ENCODE peak calls at places on chromosomes 7 and 10, in six cellular contexts. C is body of pancreas, L is IMR-90, M is transverse colon, V is sigmoid colon, T is heart left ventricle. W is an unnamed sample. For H3K4me1, the result is how much of the 10 kb centered on the place peaks cover.

GRCh38 chr7:2734761-2735571 is 47.0 kb downstream of the AMZ1 start:
- DNase-seq in C (peak), L (no peak), M (peak), V (peak), T (peak), W (peak)

GRCh38 chr10:33036670-33037069 is 78.6 kb upstream of the ITGB1 start:
- DNase-seq in C (no peak), L (no peak), M (no peak), V (no peak), T (no peak), W (no peak)

GRCh38 chr7:80244206-80244956 is 109.8 kb downstream of the GNAI1 start:
- DNase-seq in C (no peak), L (peak), M (no peak), V (no peak), T (no peak), W (no peak)

GRCh38 chr7:20598479-20599419 is 16.7 kb upstream of the ABCB5 start:
- DNase-seq in C (no peak), L (peak), M (no peak), V (no peak), T (no peak), W (no peak)

GRCh38 chr10:71750124-71750841 is 23.0 kb downstream of the VSIR start:
- DNase-seq in C (no peak), L (no peak), M (no peak), V (no peak), T (peak), W (no peak)

GRCh38 chr7:100472121-100472851 is 6.7 kb downstream of the TSC22D4 start:
- DNase-seq in C (no peak), L (no peak), M (peak), V (no peak), T (no peak), W (no peak)

GRCh38 chr10:20147679-20148078 is 331.4 kb downstream of the PLXDC2 start:
- DNase-seq in C (no peak), L (no peak), M (no peak), V (no peak), T (no peak), W (no peak)

GRCh38 chr10:125916977-125917376 is 20.6 kb downstream of the FANK1 start:
- DNase-seq in C (no peak), L (no peak), M (no peak), V (no peak), T (no peak), W (no peak)

GRCh38 chr7:70614237-70614984 is 517.5 kb upstream of the GALNT17 start:
- DNase-seq in C (peak), L (peak), M (peak), V (peak), T (peak), W (peak)

GRCh38 chr10:51937313-51937712 is 237.9 kb upstream of the CSTF2T start:
- DNase-seq in C (no peak), L (peak), M (no peak), V (no peak), T (no peak), W (no peak)

GRCh38 chr10:5944389-5945202 is 32.7 kb downstream of the IL15RA start:
- DNase-seq in C (peak), L (peak), M (peak), V (peak), T (peak), W (peak)

GRCh38 chr10:56028299-56029132 is 332.5 kb downstream of the ZWINT start:
- DNase-seq in C (no peak), L (no peak), M (no peak), V (no peak), T (no peak), W (no peak)

GRCh38 chr7:118153551-118154177 is 30.3 kb upstream of the LSM8 start:
- DNase-seq in C (peak), L (peak), M (peak), V (no peak), T (no peak), W (peak)

GRCh38 chr10:22475857-22476600 is 130.7 kb downstream of the SPAG6 start:
- DNase-seq in C (no peak), L (no peak), M (peak), V (no peak), T (no peak), W (peak)

GRCh38 chr7:102008535-102009262 is 191.3 kb downstream of the CUX1 start:
- DNase-seq in C (peak), L (no peak), M (peak), V (no peak), T (no peak), W (no peak)

GRCh38 chr7:44281811-44282600 is 43.4 kb downstream of the CAMK2B start:
- DNase-seq in C (peak), L (no peak), M (peak), V (peak), T (no peak), W (no peak)

GRCh38 chr7:51265066-51265907 is 51.3 kb downstream of the COBL start:
- DNase-seq in C (peak), L (no peak), M (peak), V (no peak), T (no peak), W (no peak)

GRCh38 chr7:38660427-38661099 is 29.4 kb upstream of the AMPH start:
- DNase-seq in C (peak), L (peak), M (peak), V (no peak), T (peak), W (peak)

GRCh38 chr7:68444042-68444441 is 1154.2 kb upstream of the AUTS2 start:
- DNase-seq in C (no peak), L (no peak), M (no peak), V (no peak), T (no peak), W (no peak)

GRCh38 chr10:72353963-72354355 is 760 bp downstream of the DNAJB12 start:
- DNase-seq in C (peak), L (peak), M (no peak), V (no peak), T (peak), W (peak)

GRCh38 chr7:10474048-10474447 is 499.6 kb upstream of the PHF14 start:
- DNase-seq in C (no peak), L (no peak), M (no peak), V (no peak), T (no peak), W (no peak)

GRCh38 chr7:2437537-2438148 is 34.2 kb downstream of the CHST12 start:
- DNase-seq in C (no peak), L (no peak), M (peak), V (no peak), T (no peak), W (no peak)

GRCh38 chr10:93742633-93743349 is 14.9 kb upstream of the LGI1 start:
- DNase-seq in C (no peak), L (no peak), M (no peak), V (no peak), T (no peak), W (no peak)

GRCh38 chr7:69837387-69838068 is 239.3 kb downstream of the AUTS2 start:
- DNase-seq in C (no peak), L (no peak), M (no peak), V (no peak), T (no peak), W (no peak)

GRCh38 chr7:47792521-47793121 is 155.6 kb downstream of the PKD1L1 start:
- DNase-seq in C (no peak), L (no peak), M (no peak), V (no peak), T (no peak), W (no peak)

GRCh38 chr7:2109936-2110585 is 122.7 kb downstream of the MAD1L1 start:
- DNase-seq in C (no peak), L (peak), M (no peak), V (no peak), T (no peak), W (no peak)

GRCh38 chr10:126119591-126119990 is 223.2 kb downstream of the FANK1 start:
- DNase-seq in C (no peak), L (peak), M (no peak), V (no peak), T (no peak), W (no peak)

GRCh38 chr7:101815826-101816488 is 1.5 kb upstream of the CUX1 start:
- DNase-seq in C (peak), L (peak), M (peak), V (peak), T (peak), W (peak)

GRCh38 chr10:19946245-19946644 is 130.0 kb downstream of the PLXDC2 start:
- DNase-seq in C (no peak), L (no peak), M (no peak), V (no peak), T (no peak), W (no peak)

GRCh38 chr7:157503229-157503628 is 166.4 kb downstream of the DNAJB6 start:
- DNase-seq in C (no peak), L (no peak), M (no peak), V (peak), T (no peak), W (no peak)

GRCh38 chr10:5583525-5584175 is 58.9 kb downstream of the CALML3 start:
- DNase-seq in C (peak), L (no peak), M (peak), V (peak), T (peak), W (no peak)

GRCh38 chr7:82789883-82790609 is 346.5 kb upstream of the CACNA2D1 start:
- DNase-seq in C (no peak), L (peak), M (no peak), V (no peak), T (no peak), W (no peak)

GRCh38 chr7:1666779-1667565 is 3.1 kb upstream of the ELFN1 start:
- DNase-seq in C (peak), L (no peak), M (no peak), V (peak), T (no peak), W (no peak)

GRCh38 chr10:2925631-2926030 is 141.7 kb upstream of the PFKP start:
- DNase-seq in C (peak), L (peak), M (peak), V (no peak), T (peak), W (peak)

GRCh38 chr7:101877882-101878591 is 60.6 kb downstream of the CUX1 start:
- DNase-seq in C (no peak), L (no peak), M (peak), V (no peak), T (no peak), W (no peak)

GRCh38 chr7:144786522-144786921 is 49.3 kb downstream of the TPK1 start:
- DNase-seq in C (no peak), L (no peak), M (no peak), V (no peak), T (no peak), W (no peak)

GRCh38 chr7:47470567-47471357 is 111.1 kb downstream of the TNS3 start:
- DNase-seq in C (peak), L (no peak), M (peak), V (no peak), T (no peak), W (no peak)

GRCh38 chr10:72228318-72228751 is 12.3 kb upstream of the ASCC1 start:
- DNase-seq in C (peak), L (no peak), M (no peak), V (no peak), T (no peak), W (no peak)

GRCh38 chr10:46234026-46234425 is 52.8 kb upstream of the ANTXRL start:
- DNase-seq in C (no peak), L (no peak), M (no peak), V (peak), T (no peak), W (peak)

DNA sequence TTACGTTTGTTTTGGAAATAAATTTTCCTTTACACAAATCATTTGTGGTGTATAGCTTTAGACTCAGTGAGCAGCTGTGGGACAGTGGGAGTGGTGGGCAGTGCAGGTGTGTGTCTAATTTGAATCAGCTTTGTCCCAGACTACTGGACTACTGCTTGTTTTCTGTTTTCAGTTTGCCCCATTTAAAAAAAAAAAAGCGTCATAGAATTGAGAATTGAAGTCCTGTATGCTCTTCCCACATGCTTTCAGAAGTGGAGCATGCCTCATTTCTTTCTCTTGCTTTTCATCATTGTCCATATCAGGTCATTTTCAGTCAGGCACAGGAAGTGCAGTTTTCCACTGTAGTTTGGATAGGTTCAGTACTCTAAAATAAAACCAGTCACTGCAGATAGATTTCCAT is 66.1 kb downstream of the SHH start:
- DNase-seq in C (no peak), L (no peak), M (peak), V (no peak), T (no peak), W (no peak)
- H3K4me1 ChIP-seq in C (under half), L (under half), M (under half), V (under half), T (under half), W (under half)

GRCh38 chr10:74150151-74151056 is at the start of gene AP3M1:
- DNase-seq in C (peak), L (no peak), M (peak), V (peak), T (peak), W (peak)
- TF ChIP-seq POLR2A in C (no peak), L (no peak), M (peak), V (no peak), T (no peak), W (no peak)

GRCh38 chr7:16648551-16648950 is 2.6 kb downstream of the BZW2 start:
- DNase-seq in C (no peak), L (no peak), M (no peak), V (no peak), T (no peak), W (no peak)
- H3K4me1 ChIP-seq in C (half or more), L (under half), M (under half), V (under half), T (under half), W (under half)

GRCh38 chr10:28302668-28303488 is at the start of gene MPP7:
- DNase-seq in C (peak), L (peak), M (peak), V (peak), T (peak), W (peak)
- TF ChIP-seq POLR2A in C (peak), L (no peak), M (peak), V (no peak), T (no peak), W (no peak)

GRCh38 chr10:103706047-103706446 is 149.3 kb downstream of the SH3PXD2A start:
- DNase-seq in C (no peak), L (no peak), M (no peak), V (no peak), T (no peak), W (no peak)
- H3K4me1 ChIP-seq in C (under half), L (under half), M (under half), V (under half), T (under half), W (under half)

GRCh38 chr7:27141138-27141537 is 2.3 kb downstream of the HOXA5 start:
- DNase-seq in C (no peak), L (no peak), M (no peak), V (no peak), T (no peak), W (no peak)
- TF ChIP-seq POLR2A in C (no peak), L (no peak), M (no peak), V (no peak), T (no peak), W (no peak)

GRCh38 chr10:95476482-95477174 is 84.5 kb downstream of the SORBS1 start:
- DNase-seq in C (no peak), L (no peak), M (no peak), V (no peak), T (no peak), W (no peak)
- H3K4me1 ChIP-seq in C (half or more), L (under half), M (half or more), V (under half), T (under half), W (under half)